ENCODE peak calls at places on chromosomes 13 and 19, in six cellular contexts. Y, W, E, M, F and C are unnamed samples.
A peak's percentile ranks its signal among the peaks of the same experiment; 100 is the strongest.

GRCh38 chr19:58355215-58355796 is 2.0 kb upstream of the A1BG start:
- DNase-seq in M (no peak), F (no peak), E (no peak), W (no peak), Y (no peak), C (no peak)

GRCh38 chr13:113291997-113292862 is 4.8 kb upstream of the LAMP1 start:
- DNase-seq in W (no peak), M (no peak), E (peak; percentile 51), Y (no peak), F (no peak), C (peak; percentile 28)

GRCh38 chr19:49056101-49056901 is 1.2 kb downstream of the CGB7 start:
- DNase-seq in E (peak; percentile 28), Y (peak; percentile 34), M (peak; percentile 52), F (no peak), W (no peak), C (peak; percentile 28)

GRCh38 chr13:19252381-19252780 is 70.8 kb upstream of the TUBA3C start:
- DNase-seq in Y (no peak), E (no peak), W (no peak), F (no peak), M (no peak), C (no peak)

GRCh38 chr19:45879971-45880370 is 6.0 kb downstream of the IRF2BP1 start:
- DNase-seq in M (no peak), F (no peak), W (no peak), E (no peak), Y (no peak), C (no peak)

GRCh38 chr19:36113895-36114762 is 546 bp downstream of the POLR2I start:
- DNase-seq in F (no peak), M (peak; percentile 23), W (no peak), Y (no peak), E (peak; percentile 30), C (peak; percentile 42)

GRCh38 chr19:49387936-49388372 is at the start of gene KASH5:
- DNase-seq in M (peak; percentile 75), W (peak; percentile 27), E (peak; percentile 8), Y (no peak), F (peak; percentile 82), C (peak; percentile 43)

GRCh38 chr19:48970923-48971395 is 5.8 kb downstream of the FTL start:
- DNase-seq in E (peak; percentile 77), Y (no peak), M (peak; percentile 77), F (no peak), W (no peak), C (peak; percentile 81)

GRCh38 chr19:54147676-54148075 is 10.1 kb downstream of the CNOT3 start:
- DNase-seq in E (peak; percentile 28), M (peak; percentile 68), Y (no peak), W (no peak), F (no peak), C (peak; percentile 64)

GRCh38 chr13:47549219-47549752 is 451.8 kb downstream of the SUCLA2 start:
- DNase-seq in E (no peak), W (no peak), M (no peak), Y (no peak), F (no peak), C (no peak)

GRCh38 chr13:43273362-43273761 is 250.0 kb downstream of the DNAJC15 start:
- DNase-seq in M (no peak), W (no peak), F (no peak), Y (no peak), E (peak; percentile 59), C (no peak)

GRCh38 chr13:114313061-114313860 is 1.0 kb upstream of the CHAMP1 start:
- DNase-seq in E (peak; percentile 51), W (no peak), F (no peak), M (no peak), Y (no peak), C (no peak)

GRCh38 chr13:31742102-31742695 is 2.9 kb downstream of the RXFP2 start:
- DNase-seq in Y (peak; percentile 40), E (peak; percentile 69), F (peak; percentile 65), M (peak; percentile 64), W (no peak), C (peak; percentile 72)

GRCh38 chr13:29801737-29802305 is 48.6 kb downstream of the UBL3 start:
- DNase-seq in E (peak; percentile 20), W (no peak), Y (no peak), M (no peak), F (no peak), C (no peak)

GRCh38 chr19:15252398-15253018 is 20.3 kb upstream of the EPHX3 start:
- DNase-seq in W (no peak), M (no peak), F (no peak), Y (no peak), E (peak; percentile 45), C (peak; percentile 44)

DNA sequence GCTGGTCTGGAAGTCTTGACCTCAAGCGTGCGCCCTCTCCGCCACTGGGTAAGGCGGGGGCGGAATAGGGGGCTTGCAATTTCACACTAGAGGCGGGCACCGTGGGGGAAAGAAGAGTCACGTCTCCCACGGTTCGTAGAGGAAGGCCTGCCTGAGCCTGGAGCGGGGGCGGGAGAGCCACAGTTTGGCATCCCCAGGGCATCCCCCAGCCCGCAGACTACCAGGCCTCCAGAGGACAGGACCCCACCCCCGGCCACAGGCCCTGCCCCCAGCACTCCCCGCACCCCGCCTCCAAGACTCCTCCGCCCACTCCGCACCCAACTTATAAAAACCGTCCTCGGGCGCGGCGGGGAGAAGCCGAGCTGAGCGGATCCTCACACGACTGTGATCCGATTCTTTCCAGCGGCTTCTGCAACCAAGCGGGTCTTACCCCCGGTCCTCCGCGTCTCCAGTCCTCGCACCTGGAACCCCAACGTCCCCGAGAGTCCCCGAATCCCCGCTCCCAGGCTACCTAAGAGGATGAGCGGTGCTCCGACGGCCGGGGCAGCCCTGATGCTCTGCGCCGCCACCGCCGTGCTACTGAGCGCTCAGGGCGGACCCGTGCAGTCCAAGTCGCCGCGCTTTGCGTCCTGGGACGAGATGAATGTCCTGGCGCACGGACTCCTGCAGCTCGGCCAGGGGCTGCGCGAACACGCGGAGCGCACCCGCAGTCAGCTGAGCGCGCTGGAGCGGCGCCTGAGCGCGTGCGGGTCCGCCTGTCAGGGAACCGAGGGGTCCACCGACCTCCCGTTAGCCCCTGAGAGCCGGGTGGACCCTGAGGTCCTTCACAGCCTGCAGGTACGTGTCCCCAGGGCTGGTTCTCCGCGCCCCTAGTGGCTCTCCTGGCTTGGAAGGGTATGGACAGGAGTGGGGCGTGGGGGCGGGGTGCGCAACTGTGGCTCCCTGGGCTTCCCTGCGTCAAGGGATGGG is at the start of gene ANGPTL4:
- DNase-seq in W (no peak), F (peak; percentile 74), E (peak; percentile 55), Y (peak; percentile 63), M (peak; percentile 78), C (peak; percentile 62)
- H3K27ac ChIP-seq in W (peak within 1 kb of the TSS; percentile 91), F (peak within 1 kb of the TSS; percentile 94), E (peak within 1 kb of the TSS; percentile 81), Y (peak within 1 kb of the TSS; percentile 90), M (peak within 1 kb of the TSS; percentile 81), C (peak within 1 kb of the TSS; percentile 49)

GRCh38 chr19:40908981-40909380 is 26.9 kb upstream of the CYP2A7 start:
- DNase-seq in E (no peak), M (peak; percentile 23), F (no peak), W (no peak), Y (no peak), C (no peak)
- TF ChIP-seq CTCF in E (no peak), M (no peak), F (no peak), W (no peak), Y (peak; percentile 36), C (no peak)

GRCh38 chr19:22426901-22427300 is 4.8 kb upstream of the ZNF98 start:
- DNase-seq in E (no peak), M (no peak), F (no peak), Y (no peak), W (no peak), C (no peak)

GRCh38 chr19:22421797-22422196 is 349 bp downstream of the ZNF98 start:
- DNase-seq in W (no peak), M (no peak), Y (no peak), E (no peak), F (no peak), C (no peak)

GRCh38 chr19:22422220-22422619 is at the start of gene ZNF98:
- DNase-seq in M (peak; percentile 32), F (peak; percentile 86), E (no peak), W (no peak), Y (no peak), C (peak; percentile 35)

GRCh38 chr19:22428299-22428913 is 6.3 kb upstream of the ZNF98 start:
- DNase-seq in W (no peak), F (peak; percentile 58), M (no peak), E (no peak), Y (no peak), C (no peak)

GRCh38 chr19:22427587-22428298 is 5.6 kb upstream of the ZNF98 start:
- DNase-seq in M (no peak), Y (no peak), E (no peak), W (no peak), F (peak; percentile 91), C (no peak)
- TF ChIP-seq POLR2A in M (no peak), Y (no peak), E (no peak), W (no peak), F (peak; percentile 29), C (no peak)

GRCh38 chr19:7850429-7850819 is 20.4 kb downstream of the EVI5L start:
- DNase-seq in F (no peak), E (peak; percentile 71), Y (no peak), W (no peak), M (no peak), C (no peak)

GRCh38 chr19:7850975-7851622 is 21.1 kb downstream of the EVI5L start:
- DNase-seq in Y (no peak), F (no peak), W (no peak), E (no peak), M (no peak), C (no peak)

GRCh38 chr19:7853760-7854107 is 20.5 kb downstream of the PRR36 start:
- DNase-seq in F (no peak), E (no peak), Y (no peak), W (no peak), M (no peak), C (no peak)

GRCh38 chr19:7852851-7853759 is 21.1 kb downstream of the PRR36 start:
- DNase-seq in Y (peak; percentile 85), E (peak; percentile 41), F (peak; percentile 74), M (peak; percentile 49), W (no peak), C (peak; percentile 49)

GRCh38 chr19:7851623-7852500 is 21.8 kb downstream of the EVI5L start:
- DNase-seq in M (no peak), Y (no peak), E (no peak), W (no peak), F (no peak), C (no peak)
- H3K27ac ChIP-seq in M (no peak overlapping the region), Y (no peak overlapping the region), E (no peak overlapping the region), W (no peak overlapping the region), F (no peak overlapping the region), C (no peak overlapping the region)

DNA sequence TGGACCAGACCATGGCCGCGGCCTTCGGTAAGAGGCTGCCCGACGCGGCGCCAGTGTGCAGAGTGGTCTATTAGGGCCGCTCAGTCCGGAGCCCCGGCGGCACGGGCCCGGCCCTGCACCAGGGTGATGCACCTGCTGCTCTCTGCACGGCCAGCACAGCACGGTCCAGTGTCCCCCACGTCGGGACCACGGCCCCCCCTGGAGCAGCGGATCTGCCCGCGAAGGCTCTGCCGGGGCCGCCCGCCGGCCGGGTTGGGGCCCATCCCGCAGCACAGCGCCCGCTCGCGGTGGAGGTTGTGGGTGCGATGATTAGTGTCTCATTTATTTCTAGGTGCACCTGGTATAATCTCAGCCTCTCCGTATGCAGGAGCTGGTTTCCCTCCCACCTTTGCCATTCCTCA is 7.9 kb downstream of the PTBP1 start:
- DNase-seq in Y (no peak), W (no peak), F (no peak), M (no peak), E (no peak), C (no peak)
- TF ChIP-seq CTCF in Y (no peak), W (peak; percentile 26), F (no peak), M (no peak), E (no peak), C (no peak)